ENCODE peak calls at places on chromosome 5, in four cellular contexts. One of them, this sample, is unnamed.

GRCh38 chr5:173590436-173591299 is 25.8 kb downstream of the BOD1 start:
- DNase-seq in astrocyte of the cerebellum: no peak
- DNase-seq in AG09309: no peak
- DNase-seq in aorta: no peak
- DNase-seq in this sample: no peak

GRCh38 chr5:102797485-102797884 is 42.4 kb downstream of the PAM start:
- DNase-seq in astrocyte of the cerebellum: no peak
- DNase-seq in AG09309: no peak
- DNase-seq in aorta: no peak
- DNase-seq in this sample: no peak

GRCh38 chr5:55308254-55308836 is 556 bp downstream of the MTREX start:
- DNase-seq in astrocyte of the cerebellum: peak; percentile 4
- DNase-seq in AG09309: no peak
- DNase-seq in aorta: no peak
- DNase-seq in this sample: peak; percentile 42

GRCh38 chr5:138611295-138612220 is 36.4 kb upstream of the HSPA9 start:
- DNase-seq in astrocyte of the cerebellum: no peak
- DNase-seq in AG09309: no peak
- DNase-seq in aorta: no peak
- DNase-seq in this sample: no peak

GRCh38 chr5:141272906-141273305 is 27.7 kb downstream of the PCDHB15 start:
- DNase-seq in astrocyte of the cerebellum: no peak
- DNase-seq in AG09309: no peak
- DNase-seq in aorta: no peak
- DNase-seq in this sample: no peak

GRCh38 chr5:135210286-135211055 is 176.4 kb upstream of the PITX1 start:
- DNase-seq in astrocyte of the cerebellum: peak; percentile 84
- DNase-seq in AG09309: no peak
- DNase-seq in aorta: peak; percentile 20
- DNase-seq in this sample: no peak

GRCh38 chr5:140293091-140293996 is 9.6 kb downstream of the PFDN1 start:
- DNase-seq in astrocyte of the cerebellum: no peak
- DNase-seq in AG09309: no peak
- DNase-seq in aorta: no peak
- DNase-seq in this sample: peak; percentile 66

GRCh38 chr5:141772281-141772680 is 90.3 kb upstream of the ARAP3 start:
- DNase-seq in astrocyte of the cerebellum: no peak
- DNase-seq in AG09309: no peak
- DNase-seq in aorta: no peak
- DNase-seq in this sample: peak; percentile 21

GRCh38 chr5:164392531-164392930 is 887.1 kb downstream of the MAT2B start:
- DNase-seq in astrocyte of the cerebellum: no peak
- DNase-seq in AG09309: no peak
- DNase-seq in aorta: no peak
- DNase-seq in this sample: no peak

GRCh38 chr5:73899916-73900315 is 273.9 kb downstream of the ARHGEF28 start:
- DNase-seq in astrocyte of the cerebellum: no peak
- DNase-seq in AG09309: no peak
- DNase-seq in aorta: no peak
- DNase-seq in this sample: no peak

GRCh38 chr5:32572778-32573480 is 12.4 kb upstream of the SUB1 start:
- DNase-seq in astrocyte of the cerebellum: no peak
- DNase-seq in AG09309: no peak
- DNase-seq in aorta: no peak
- DNase-seq in this sample: no peak

GRCh38 chr5:102589661-102590060 is 90.9 kb upstream of the SLCO6A1 start:
- DNase-seq in astrocyte of the cerebellum: no peak
- DNase-seq in AG09309: no peak
- DNase-seq in aorta: no peak
- DNase-seq in this sample: peak; percentile 45

GRCh38 chr5:122788996-122789395 is 14.1 kb downstream of the SNX2 start:
- DNase-seq in astrocyte of the cerebellum: no peak
- DNase-seq in AG09309: no peak
- DNase-seq in aorta: no peak
- DNase-seq in this sample: no peak

GRCh38 chr5:81776258-81776657 is 25.4 kb upstream of the SSBP2 start:
- DNase-seq in astrocyte of the cerebellum: no peak
- DNase-seq in AG09309: no peak
- DNase-seq in aorta: no peak
- DNase-seq in this sample: no peak

GRCh38 chr5:133050500-133050899 is 1.3 kb upstream of the HSPA4 start:
- DNase-seq in astrocyte of the cerebellum: no peak
- DNase-seq in AG09309: no peak
- DNase-seq in aorta: no peak
- DNase-seq in this sample: no peak

GRCh38 chr5:59728356-59728755 is 165.2 kb downstream of the PDE4D start:
- DNase-seq in astrocyte of the cerebellum: no peak
- DNase-seq in AG09309: no peak
- DNase-seq in aorta: no peak
- DNase-seq in this sample: no peak

DNA sequence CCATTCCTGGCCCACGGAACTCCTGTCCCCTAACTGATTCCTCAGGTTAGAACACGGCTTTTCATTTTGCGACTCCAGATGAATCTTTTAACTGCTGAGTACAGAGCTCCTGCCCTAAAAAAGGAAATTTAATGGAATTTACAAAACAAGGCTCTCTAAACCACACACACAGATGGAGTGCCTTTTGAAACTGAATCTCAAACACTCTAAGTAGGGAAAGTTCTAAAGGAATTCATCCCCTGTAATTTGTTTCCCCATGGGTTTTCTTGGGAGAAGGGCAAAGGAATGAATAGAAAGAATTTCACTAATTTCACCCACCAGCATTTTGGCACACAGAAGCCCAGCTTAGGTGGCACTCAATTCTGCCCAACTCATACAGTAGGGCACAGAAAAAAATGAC is 106.5 kb downstream of the THBS4 start:
- DNase-seq in astrocyte of the cerebellum: no peak
- DNase-seq in AG09309: no peak
- DNase-seq in aorta: no peak
- DNase-seq in this sample: no peak
- H3K4me3 ChIP-seq in astrocyte of the cerebellum: no peak overlapping the region
- H3K4me3 ChIP-seq in AG09309: no peak overlapping the region
- H3K4me3 ChIP-seq in aorta: no peak overlapping the region
- H3K4me3 ChIP-seq in this sample: no peak overlapping the region

GRCh38 chr5:14729448-14730385 is 65.2 kb downstream of the OTULIN start:
- DNase-seq in astrocyte of the cerebellum: no peak
- DNase-seq in AG09309: no peak
- DNase-seq in aorta: no peak
- DNase-seq in this sample: no peak
- H3K4me3 ChIP-seq in astrocyte of the cerebellum: no peak overlapping the region
- H3K4me3 ChIP-seq in AG09309: no peak overlapping the region
- H3K4me3 ChIP-seq in aorta: no peak overlapping the region
- H3K4me3 ChIP-seq in this sample: no peak overlapping the region

GRCh38 chr5:158819840-158820620 is 279.7 kb downstream of the EBF1 start:
- DNase-seq in astrocyte of the cerebellum: no peak
- DNase-seq in AG09309: peak; percentile 51
- DNase-seq in aorta: no peak
- DNase-seq in this sample: peak; percentile 96

GRCh38 chr5:158820891-158821290 is 278.8 kb downstream of the EBF1 start:
- DNase-seq in astrocyte of the cerebellum: no peak
- DNase-seq in AG09309: no peak
- DNase-seq in aorta: no peak
- DNase-seq in this sample: no peak

GRCh38 chr5:158821321-158821720 is 278.4 kb downstream of the EBF1 start:
- DNase-seq in astrocyte of the cerebellum: no peak
- DNase-seq in AG09309: no peak
- DNase-seq in aorta: no peak
- DNase-seq in this sample: no peak

GRCh38 chr5:158822099-158822498 is 277.6 kb downstream of the EBF1 start:
- DNase-seq in astrocyte of the cerebellum: no peak
- DNase-seq in AG09309: no peak
- DNase-seq in aorta: no peak
- DNase-seq in this sample: no peak

GRCh38 chr5:158824167-158824882 is 275.4 kb downstream of the EBF1 start:
- DNase-seq in astrocyte of the cerebellum: no peak
- DNase-seq in AG09309: no peak
- DNase-seq in aorta: no peak
- DNase-seq in this sample: no peak
- H3K4me3 ChIP-seq in astrocyte of the cerebellum: no peak overlapping the region
- H3K4me3 ChIP-seq in AG09309: no peak overlapping the region
- H3K4me3 ChIP-seq in aorta: no peak overlapping the region
- H3K4me3 ChIP-seq in this sample: no peak overlapping the region

DNA sequence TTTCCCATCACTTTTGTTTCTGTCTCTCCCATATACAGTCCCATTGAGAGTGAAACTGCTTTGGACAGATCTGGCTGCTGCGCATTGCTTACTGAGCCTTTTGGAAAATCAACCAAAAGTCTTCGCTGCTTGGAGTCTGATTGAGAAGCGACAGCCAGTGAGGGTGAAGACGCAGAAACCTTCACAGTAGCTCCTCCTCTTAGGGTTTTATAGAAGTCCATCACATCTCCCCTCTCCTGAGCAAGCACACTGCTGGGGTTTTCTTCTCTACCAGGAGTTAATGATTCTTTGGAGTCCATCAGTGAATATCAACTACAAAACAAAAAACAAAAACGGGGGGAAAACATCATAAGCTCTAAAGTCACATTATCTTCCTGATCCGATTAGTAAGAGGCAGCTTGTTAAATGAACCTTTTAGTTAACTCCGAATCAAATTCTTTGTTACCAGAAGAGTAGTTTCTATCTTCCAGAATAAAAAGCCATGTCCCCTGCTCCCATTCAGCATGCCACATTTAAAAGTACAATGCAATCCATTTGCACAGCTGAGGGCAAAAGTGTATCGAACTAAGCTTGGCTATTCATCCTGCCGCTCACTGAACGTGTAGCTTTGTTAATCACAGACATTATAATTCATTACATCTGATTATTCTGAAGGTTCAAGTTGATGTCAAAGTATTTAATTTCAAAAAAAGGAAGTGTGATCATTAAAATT is 2.8 kb downstream of the NR3C1 start:
- DNase-seq in astrocyte of the cerebellum: no peak
- DNase-seq in AG09309: no peak
- DNase-seq in aorta: no peak
- DNase-seq in this sample: peak; percentile 77
- H3K4me3 ChIP-seq in astrocyte of the cerebellum: no peak overlapping the region
- H3K4me3 ChIP-seq in AG09309: peak overlapping the region; percentile 76
- H3K4me3 ChIP-seq in aorta: peak overlapping the region; percentile 36
- H3K4me3 ChIP-seq in this sample: peak overlapping the region; percentile 88

GRCh38 chr5:150627731-150628545 is 12.5 kb upstream of the SYNPO start:
- DNase-seq in astrocyte of the cerebellum: no peak
- DNase-seq in AG09309: no peak
- DNase-seq in aorta: no peak
- DNase-seq in this sample: peak; percentile 45
- H3K4me3 ChIP-seq in astrocyte of the cerebellum: no peak overlapping the region
- H3K4me3 ChIP-seq in AG09309: no peak overlapping the region
- H3K4me3 ChIP-seq in aorta: no peak overlapping the region
- H3K4me3 ChIP-seq in this sample: no peak overlapping the region

DNA sequence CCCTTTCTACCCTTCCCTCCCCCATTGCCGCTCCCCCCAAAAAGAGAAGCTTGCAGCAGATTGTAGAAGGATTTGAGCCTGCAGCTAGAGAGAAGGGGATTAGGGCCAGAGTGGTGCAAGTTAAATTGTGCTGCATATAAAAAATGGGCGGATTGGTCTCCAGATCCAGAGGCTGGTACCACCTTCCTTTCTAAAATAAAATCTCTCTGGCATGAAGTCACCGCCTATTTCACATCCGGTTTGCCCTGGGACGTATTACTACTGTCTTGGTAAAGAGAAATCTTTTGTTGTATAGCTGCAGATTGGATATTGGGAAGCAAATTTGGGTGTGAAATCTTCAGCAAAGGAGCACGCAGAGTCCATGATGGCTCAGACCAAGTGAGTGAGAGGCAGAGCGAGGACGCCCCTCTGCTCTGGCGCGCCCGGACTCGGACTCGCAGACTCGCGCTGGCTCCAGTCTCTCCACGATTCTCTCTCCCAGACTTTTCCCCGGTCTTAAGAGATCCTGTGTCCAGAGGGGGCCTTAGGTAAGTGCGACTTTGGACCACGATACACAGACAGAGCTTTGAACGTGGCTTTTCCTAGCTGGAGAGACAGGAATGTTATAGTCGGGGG is at the start of gene GABRA1:
- DNase-seq in astrocyte of the cerebellum: no peak
- DNase-seq in AG09309: no peak
- DNase-seq in aorta: no peak
- DNase-seq in this sample: no peak
- H3K4me3 ChIP-seq in astrocyte of the cerebellum: peak within 1 kb of the TSS; percentile 19
- H3K4me3 ChIP-seq in AG09309: no peak within 1 kb of the TSS
- H3K4me3 ChIP-seq in aorta: peak within 1 kb of the TSS; percentile 36
- H3K4me3 ChIP-seq in this sample: no peak within 1 kb of the TSS

GRCh38 chr5:36881304-36881703 is 4.7 kb downstream of the NIPBL start:
- DNase-seq in astrocyte of the cerebellum: no peak
- DNase-seq in AG09309: no peak
- DNase-seq in aorta: no peak
- DNase-seq in this sample: no peak

GRCh38 chr5:36881807-36882206 is 5.2 kb downstream of the NIPBL start:
- DNase-seq in astrocyte of the cerebellum: no peak
- DNase-seq in AG09309: no peak
- DNase-seq in aorta: no peak
- DNase-seq in this sample: no peak

GRCh38 chr5:36879274-36880033 is 2.9 kb downstream of the NIPBL start:
- DNase-seq in astrocyte of the cerebellum: no peak
- DNase-seq in AG09309: no peak
- DNase-seq in aorta: no peak
- DNase-seq in this sample: no peak

GRCh38 chr5:36882250-36882649 is 5.7 kb downstream of the NIPBL start:
- DNase-seq in astrocyte of the cerebellum: no peak
- DNase-seq in AG09309: no peak
- DNase-seq in aorta: no peak
- DNase-seq in this sample: no peak

GRCh38 chr5:36880761-36881160 is 4.2 kb downstream of the NIPBL start:
- DNase-seq in astrocyte of the cerebellum: no peak
- DNase-seq in AG09309: no peak
- DNase-seq in aorta: no peak
- DNase-seq in this sample: no peak
- H3K4me3 ChIP-seq in astrocyte of the cerebellum: no peak overlapping the region
- H3K4me3 ChIP-seq in AG09309: no peak overlapping the region
- H3K4me3 ChIP-seq in aorta: no peak overlapping the region
- H3K4me3 ChIP-seq in this sample: no peak overlapping the region

GRCh38 chr5:15992918-15993317 is 186.7 kb downstream of the MARCHF11 start:
- DNase-seq in astrocyte of the cerebellum: peak; percentile 22
- DNase-seq in AG09309: no peak
- DNase-seq in aorta: no peak
- DNase-seq in this sample: peak; percentile 74
- H3K4me3 ChIP-seq in astrocyte of the cerebellum: no peak overlapping the region
- H3K4me3 ChIP-seq in AG09309: no peak overlapping the region
- H3K4me3 ChIP-seq in aorta: no peak overlapping the region
- H3K4me3 ChIP-seq in this sample: no peak overlapping the region

GRCh38 chr5:64163746-64164145 is 1.9 kb upstream of the RNF180 start:
- DNase-seq in astrocyte of the cerebellum: no peak
- DNase-seq in AG09309: no peak
- DNase-seq in aorta: no peak
- DNase-seq in this sample: no peak

GRCh38 chr5:64165500-64166200 is at the start of gene RNF180:
- DNase-seq in astrocyte of the cerebellum: no peak
- DNase-seq in AG09309: no peak
- DNase-seq in aorta: peak; percentile 64
- DNase-seq in this sample: peak; percentile 20

GRCh38 chr5:64165160-64165499 is 513 bp upstream of the RNF180 start:
- DNase-seq in astrocyte of the cerebellum: no peak
- DNase-seq in AG09309: no peak
- DNase-seq in aorta: no peak
- DNase-seq in this sample: no peak

GRCh38 chr5:64164166-64164565 is 1.5 kb upstream of the RNF180 start:
- DNase-seq in astrocyte of the cerebellum: no peak
- DNase-seq in AG09309: no peak
- DNase-seq in aorta: no peak
- DNase-seq in this sample: peak; percentile 12

GRCh38 chr5:64166201-64166959 is 737 bp downstream of the RNF180 start:
- DNase-seq in astrocyte of the cerebellum: no peak
- DNase-seq in AG09309: no peak
- DNase-seq in aorta: peak; percentile 51
- DNase-seq in this sample: peak; percentile 2
- H3K4me3 ChIP-seq in astrocyte of the cerebellum: peak overlapping the region; percentile 61
- H3K4me3 ChIP-seq in AG09309: peak overlapping the region; percentile 58
- H3K4me3 ChIP-seq in aorta: peak overlapping the region; percentile 69
- H3K4me3 ChIP-seq in this sample: peak overlapping the region; percentile 54

This sample was measured in fibroblast of mammary gland.